ENCODE peak calls at places on chromosomes 4 and X, in eight cellular contexts. One of them, this sample, is unnamed.

GRCh38 chr4:26583538-26583864 is 383 bp upstream of the TBC1D19 start:
- DNase-seq in A549: no peak
- DNase-seq in epithelial cell of esophagus: no peak
- DNase-seq in suprapubic skin: no peak
- DNase-seq in IMR-90: no peak
- DNase-seq in AG09309: no peak
- DNase-seq in GM12865: no peak
- DNase-seq in testis: no peak
- DNase-seq in this sample: no peak

GRCh38 chr4:147518846-147519767 is 38.2 kb downstream of the EDNRA start:
- DNase-seq in A549: peak; percentile 67
- DNase-seq in epithelial cell of esophagus: peak; percentile 84
- DNase-seq in suprapubic skin: no peak
- DNase-seq in IMR-90: peak; percentile 86
- DNase-seq in AG09309: peak; percentile 46
- DNase-seq in GM12865: peak; percentile 87
- DNase-seq in testis: peak; percentile 82
- DNase-seq in this sample: peak; percentile 90

GRCh38 chr4:47668810-47669408 is 169.0 kb downstream of the CORIN start:
- DNase-seq in A549: peak; percentile 44
- DNase-seq in epithelial cell of esophagus: peak; percentile 64
- DNase-seq in suprapubic skin: no peak
- DNase-seq in IMR-90: peak; percentile 65
- DNase-seq in AG09309: peak; percentile 21
- DNase-seq in GM12865: peak; percentile 57
- DNase-seq in testis: no peak
- DNase-seq in this sample: peak; percentile 79

GRCh38 chr4:143320113-143320512 is 16.6 kb upstream of the GAB1 start:
- DNase-seq in A549: no peak
- DNase-seq in epithelial cell of esophagus: no peak
- DNase-seq in suprapubic skin: no peak
- DNase-seq in IMR-90: no peak
- DNase-seq in AG09309: no peak
- DNase-seq in GM12865: no peak
- DNase-seq in testis: peak; percentile 25
- DNase-seq in this sample: no peak

GRCh38 chrX:15563056-15563455 is 37.7 kb downstream of the ACE2 start:
- DNase-seq in A549: no peak
- DNase-seq in epithelial cell of esophagus: peak; percentile 15
- DNase-seq in suprapubic skin: no peak
- DNase-seq in IMR-90: no peak
- DNase-seq in AG09309: no peak
- DNase-seq in GM12865: no peak
- DNase-seq in testis: no peak
- DNase-seq in this sample: no peak

GRCh38 chr4:109730294-109731051 is 603 bp upstream of the PLA2G12A start:
- DNase-seq in A549: peak; percentile 56
- DNase-seq in epithelial cell of esophagus: peak; percentile 48
- DNase-seq in suprapubic skin: peak; percentile 76
- DNase-seq in IMR-90: peak; percentile 56
- DNase-seq in AG09309: peak; percentile 7
- DNase-seq in GM12865: no peak
- DNase-seq in testis: peak; percentile 58
- DNase-seq in this sample: peak; percentile 65

GRCh38 chr4:124053872-124054538 is 657.4 kb downstream of the SPRY1 start:
- DNase-seq in A549: no peak
- DNase-seq in epithelial cell of esophagus: no peak
- DNase-seq in suprapubic skin: no peak
- DNase-seq in IMR-90: peak; percentile 24
- DNase-seq in AG09309: no peak
- DNase-seq in GM12865: no peak
- DNase-seq in testis: no peak
- DNase-seq in this sample: peak; percentile 27

GRCh38 chr4:89836897-89837384 is at the start of gene SNCA:
- DNase-seq in A549: peak; percentile 26
- DNase-seq in epithelial cell of esophagus: peak; percentile 85
- DNase-seq in suprapubic skin: peak; percentile 78
- DNase-seq in IMR-90: peak; percentile 21
- DNase-seq in AG09309: no peak
- DNase-seq in GM12865: no peak
- DNase-seq in testis: peak; percentile 68
- DNase-seq in this sample: peak; percentile 55

GRCh38 chr4:15805583-15806517 is 27.7 kb downstream of the CD38 start:
- DNase-seq in A549: peak; percentile 64
- DNase-seq in epithelial cell of esophagus: peak; percentile 79
- DNase-seq in suprapubic skin: no peak
- DNase-seq in IMR-90: peak; percentile 63
- DNase-seq in AG09309: peak; percentile 23
- DNase-seq in GM12865: peak; percentile 66
- DNase-seq in testis: peak; percentile 63
- DNase-seq in this sample: peak; percentile 69

GRCh38 chr4:113815826-113816225 is 54.3 kb upstream of the CAMK2D start:
- DNase-seq in A549: no peak
- DNase-seq in epithelial cell of esophagus: no peak
- DNase-seq in suprapubic skin: no peak
- DNase-seq in IMR-90: no peak
- DNase-seq in AG09309: no peak
- DNase-seq in GM12865: no peak
- DNase-seq in testis: no peak
- DNase-seq in this sample: peak; percentile 4

GRCh38 chrX:106397788-106398538 is 213.8 kb upstream of the RADX start:
- DNase-seq in A549: no peak
- DNase-seq in epithelial cell of esophagus: peak; percentile 48
- DNase-seq in suprapubic skin: no peak
- DNase-seq in IMR-90: no peak
- DNase-seq in AG09309: no peak
- DNase-seq in GM12865: no peak
- DNase-seq in testis: no peak
- DNase-seq in this sample: peak; percentile 18

GRCh38 chrX:154532690-154533089 is 14.0 kb downstream of the G6PD start:
- DNase-seq in A549: no peak
- DNase-seq in epithelial cell of esophagus: no peak
- DNase-seq in suprapubic skin: no peak
- DNase-seq in IMR-90: no peak
- DNase-seq in AG09309: no peak
- DNase-seq in GM12865: no peak
- DNase-seq in testis: no peak
- DNase-seq in this sample: no peak

GRCh38 chrX:24396930-24397277 is 36.5 kb downstream of the SUPT20HL1 start:
- DNase-seq in A549: no peak
- DNase-seq in epithelial cell of esophagus: no peak
- DNase-seq in suprapubic skin: no peak
- DNase-seq in IMR-90: no peak
- DNase-seq in AG09309: no peak
- DNase-seq in GM12865: no peak
- DNase-seq in testis: no peak
- DNase-seq in this sample: no peak

GRCh38 chrX:39725928-39726619 is 371.7 kb downstream of the BCOR start:
- DNase-seq in A549: no peak
- DNase-seq in epithelial cell of esophagus: peak; percentile 45
- DNase-seq in suprapubic skin: no peak
- DNase-seq in IMR-90: peak; percentile 80
- DNase-seq in AG09309: peak; percentile 81
- DNase-seq in GM12865: no peak
- DNase-seq in testis: no peak
- DNase-seq in this sample: peak; percentile 85

DNA sequence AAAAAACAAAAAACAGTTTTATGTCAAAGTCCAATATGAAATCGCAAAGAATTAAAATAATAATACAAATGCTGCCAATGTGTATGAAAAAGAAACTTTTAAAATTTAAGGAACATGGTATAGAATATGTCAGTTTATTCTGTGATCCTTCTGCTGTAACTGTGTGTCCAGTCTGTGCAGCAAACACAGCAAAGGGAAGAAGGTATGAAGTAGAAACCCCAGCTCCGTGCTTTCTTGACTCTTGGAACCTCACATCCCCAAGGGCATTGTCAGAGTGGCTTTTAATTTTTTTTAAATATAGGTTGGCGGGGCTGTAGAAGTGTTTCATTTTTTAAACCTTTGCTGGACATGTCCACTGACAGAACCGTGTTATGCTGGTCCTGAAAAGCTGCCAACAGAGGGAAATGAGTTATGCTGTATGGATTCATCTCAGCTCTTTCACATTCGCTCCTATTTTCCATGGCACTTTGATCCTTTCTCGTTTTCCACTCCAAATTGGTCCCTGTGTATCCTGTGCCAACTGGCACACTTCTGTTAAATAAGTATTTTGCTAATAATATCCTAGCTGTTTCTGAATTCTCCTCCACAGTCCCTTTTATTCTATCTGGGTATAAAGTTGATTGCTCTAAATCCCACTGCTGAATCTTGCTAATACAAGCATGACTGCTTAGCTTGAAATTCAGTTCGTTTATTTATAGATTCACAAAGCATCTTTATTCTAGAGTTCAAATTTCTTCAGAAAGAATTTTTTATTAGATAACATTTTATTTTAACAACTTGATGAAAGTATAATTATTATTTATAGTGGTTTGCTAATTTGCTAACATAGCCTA is 127.0 kb upstream of the DDIT4L start:
- DNase-seq in A549: no peak
- DNase-seq in epithelial cell of esophagus: no peak
- DNase-seq in suprapubic skin: no peak
- DNase-seq in IMR-90: peak; percentile 27
- DNase-seq in AG09309: no peak
- DNase-seq in GM12865: no peak
- DNase-seq in testis: no peak
- DNase-seq in this sample: peak; percentile 33
- H3K4me3 ChIP-seq in A549: no peak overlapping the region
- H3K4me3 ChIP-seq in epithelial cell of esophagus: no peak overlapping the region
- H3K4me3 ChIP-seq in suprapubic skin: no peak overlapping the region
- H3K4me3 ChIP-seq in IMR-90: no peak overlapping the region
- H3K4me3 ChIP-seq in AG09309: no peak overlapping the region
- H3K4me3 ChIP-seq in GM12865: no peak overlapping the region
- H3K4me3 ChIP-seq in testis: no peak overlapping the region
- H3K4me3 ChIP-seq in this sample: no peak overlapping the region

GRCh38 chr4:125735107-125735506 is 420.4 kb downstream of the FAT4 start:
- DNase-seq in A549: peak; percentile 83
- DNase-seq in epithelial cell of esophagus: peak; percentile 88
- DNase-seq in suprapubic skin: no peak
- DNase-seq in IMR-90: peak; percentile 86
- DNase-seq in AG09309: peak; percentile 69
- DNase-seq in GM12865: no peak
- DNase-seq in testis: peak; percentile 21
- DNase-seq in this sample: peak; percentile 96

GRCh38 chr4:125739760-125740159 is 425.0 kb downstream of the FAT4 start:
- DNase-seq in A549: no peak
- DNase-seq in epithelial cell of esophagus: no peak
- DNase-seq in suprapubic skin: no peak
- DNase-seq in IMR-90: peak; percentile 38
- DNase-seq in AG09309: no peak
- DNase-seq in GM12865: no peak
- DNase-seq in testis: no peak
- DNase-seq in this sample: peak; percentile 49

GRCh38 chr4:125734504-125734903 is 419.7 kb downstream of the FAT4 start:
- DNase-seq in A549: no peak
- DNase-seq in epithelial cell of esophagus: no peak
- DNase-seq in suprapubic skin: no peak
- DNase-seq in IMR-90: no peak
- DNase-seq in AG09309: no peak
- DNase-seq in GM12865: no peak
- DNase-seq in testis: no peak
- DNase-seq in this sample: no peak

GRCh38 chr4:125732682-125733081 is 417.9 kb downstream of the FAT4 start:
- DNase-seq in A549: no peak
- DNase-seq in epithelial cell of esophagus: no peak
- DNase-seq in suprapubic skin: no peak
- DNase-seq in IMR-90: no peak
- DNase-seq in AG09309: no peak
- DNase-seq in GM12865: no peak
- DNase-seq in testis: no peak
- DNase-seq in this sample: no peak

GRCh38 chr4:125736057-125736456 is 421.3 kb downstream of the FAT4 start:
- DNase-seq in A549: peak; percentile 83
- DNase-seq in epithelial cell of esophagus: no peak
- DNase-seq in suprapubic skin: no peak
- DNase-seq in IMR-90: peak; percentile 52
- DNase-seq in AG09309: no peak
- DNase-seq in GM12865: no peak
- DNase-seq in testis: no peak
- DNase-seq in this sample: peak; percentile 79
- TF ChIP-seq CTCF in A549: peak; percentile 13
- TF ChIP-seq CTCF in epithelial cell of esophagus: no peak
- TF ChIP-seq CTCF in suprapubic skin: no peak
- TF ChIP-seq CTCF in IMR-90: no peak
- TF ChIP-seq CTCF in AG09309: peak; percentile 30
- TF ChIP-seq CTCF in GM12865: no peak
- TF ChIP-seq CTCF in testis: no peak
- TF ChIP-seq CTCF in this sample: peak; percentile 18

GRCh38 chrX:118727686-118728339 is 407 bp downstream of the IL13RA1 start:
- DNase-seq in A549: peak; percentile 22
- DNase-seq in epithelial cell of esophagus: no peak
- DNase-seq in suprapubic skin: no peak
- DNase-seq in IMR-90: peak; percentile 10
- DNase-seq in AG09309: no peak
- DNase-seq in GM12865: no peak
- DNase-seq in testis: peak; percentile 35
- DNase-seq in this sample: peak; percentile 20
- H3K4me3 ChIP-seq in A549: peak overlapping the region; percentile 94
- H3K4me3 ChIP-seq in epithelial cell of esophagus: peak overlapping the region; percentile 52
- H3K4me3 ChIP-seq in suprapubic skin: peak overlapping the region; percentile 80
- H3K4me3 ChIP-seq in IMR-90: peak overlapping the region; percentile 88
- H3K4me3 ChIP-seq in AG09309: peak overlapping the region; percentile 63
- H3K4me3 ChIP-seq in GM12865: peak overlapping the region; percentile 13
- H3K4me3 ChIP-seq in testis: peak overlapping the region; percentile 64
- H3K4me3 ChIP-seq in this sample: peak overlapping the region; percentile 60

GRCh38 chr4:154989511-154989910 is 208.4 kb downstream of the RBM46 start:
- DNase-seq in A549: no peak
- DNase-seq in epithelial cell of esophagus: no peak
- DNase-seq in suprapubic skin: no peak
- DNase-seq in IMR-90: no peak
- DNase-seq in AG09309: no peak
- DNase-seq in GM12865: no peak
- DNase-seq in testis: no peak
- DNase-seq in this sample: no peak
- TF ChIP-seq CTCF in A549: no peak
- TF ChIP-seq CTCF in epithelial cell of esophagus: no peak
- TF ChIP-seq CTCF in suprapubic skin: no peak
- TF ChIP-seq CTCF in IMR-90: no peak
- TF ChIP-seq CTCF in AG09309: no peak
- TF ChIP-seq CTCF in GM12865: no peak
- TF ChIP-seq CTCF in testis: no peak
- TF ChIP-seq CTCF in this sample: no peak

GRCh38 chr4:82217986-82218715 is 155.6 kb downstream of the HNRNPD start:
- DNase-seq in A549: peak; percentile 2
- DNase-seq in epithelial cell of esophagus: peak; percentile 34
- DNase-seq in suprapubic skin: no peak
- DNase-seq in IMR-90: no peak
- DNase-seq in AG09309: no peak
- DNase-seq in GM12865: no peak
- DNase-seq in testis: no peak
- DNase-seq in this sample: peak; percentile 8
- H3K4me3 ChIP-seq in A549: no peak overlapping the region
- H3K4me3 ChIP-seq in epithelial cell of esophagus: no peak overlapping the region
- H3K4me3 ChIP-seq in suprapubic skin: no peak overlapping the region
- H3K4me3 ChIP-seq in IMR-90: no peak overlapping the region
- H3K4me3 ChIP-seq in AG09309: no peak overlapping the region
- H3K4me3 ChIP-seq in GM12865: no peak overlapping the region
- H3K4me3 ChIP-seq in testis: no peak overlapping the region
- H3K4me3 ChIP-seq in this sample: no peak overlapping the region

This sample was measured in cardiac fibroblast.